ENCODE peak calls at places on chromosomes 11 and 22, in four cellular contexts. B is naive thymus-derived CD4-positive, alpha-beta T cell; P is lower lobe of right lung; M is fibroblast of lung. V is an unnamed sample. For H3K4me1 and H3K36me3, the result is how much of the 10 kb centered on the place peaks cover.

GRCh38 chr11:103601230-103601846 is 435.1 kb upstream of the DDI1 start:
- DNase-seq in B (no peak), P (no peak), M (peak), V (peak)

GRCh38 chr22:42891008-42891407 is 33.9 kb upstream of the ARFGAP3 start:
- DNase-seq in B (no peak), P (no peak), M (no peak), V (no peak)

GRCh38 chr11:47257518-47258316 is at the start of gene NR1H3:
- DNase-seq in B (no peak), P (peak), M (peak), V (peak)

GRCh38 chr11:102940714-102941588 is 14.6 kb downstream of the MMP13 start:
- DNase-seq in B (peak), P (no peak), M (peak), V (peak)

GRCh38 chr11:60912851-60913550 is 957 bp upstream of the TMEM109 start:
- DNase-seq in B (no peak), P (no peak), M (no peak), V (no peak)

GRCh38 chr11:79150320-79150719 is 290.5 kb downstream of the TENM4 start:
- DNase-seq in B (no peak), P (no peak), M (no peak), V (no peak)

GRCh38 chr11:66550887-66551286 is 4.2 kb downstream of the ACTN3 start:
- DNase-seq in B (no peak), P (no peak), M (no peak), V (no peak)

GRCh38 chr11:31106963-31107576 is 262.5 kb downstream of the DCDC1 start:
- DNase-seq in B (no peak), P (peak), M (peak), V (peak)

GRCh38 chr22:19568337-19569311 is 44.4 kb upstream of the CLDN5 start:
- DNase-seq in B (no peak), P (no peak), M (peak), V (no peak)

GRCh38 chr22:28568099-28568498 is 111.5 kb downstream of the TTC28 start:
- DNase-seq in B (no peak), P (no peak), M (no peak), V (no peak)

GRCh38 chr11:73085189-73085875 is 56.8 kb downstream of the FCHSD2 start:
- DNase-seq in B (no peak), P (no peak), M (no peak), V (no peak)

GRCh38 chr11:86138958-86139357 is 70.1 kb upstream of the PICALM start:
- DNase-seq in B (no peak), P (no peak), M (no peak), V (no peak)

GRCh38 chr11:125371451-125371935 is 124.6 kb downstream of the FEZ1 start:
- DNase-seq in B (no peak), P (no peak), M (no peak), V (peak)

GRCh38 chr11:73143126-73143838 is 1.2 kb upstream of the FCHSD2 start:
- DNase-seq in B (no peak), P (no peak), M (peak), V (no peak)

GRCh38 chr22:20551805-20552449 is 44.5 kb downstream of the MED15 start:
- DNase-seq in B (no peak), P (no peak), M (no peak), V (no peak)

GRCh38 chr11:30230714-30231113 is at the start of gene FSHB:
- DNase-seq in B (no peak), P (no peak), M (no peak), V (no peak)

GRCh38 chr11:47399860-47400812 is 8.3 kb upstream of the SLC39A13 start:
- DNase-seq in B (peak), P (no peak), M (no peak), V (no peak)

DNA sequence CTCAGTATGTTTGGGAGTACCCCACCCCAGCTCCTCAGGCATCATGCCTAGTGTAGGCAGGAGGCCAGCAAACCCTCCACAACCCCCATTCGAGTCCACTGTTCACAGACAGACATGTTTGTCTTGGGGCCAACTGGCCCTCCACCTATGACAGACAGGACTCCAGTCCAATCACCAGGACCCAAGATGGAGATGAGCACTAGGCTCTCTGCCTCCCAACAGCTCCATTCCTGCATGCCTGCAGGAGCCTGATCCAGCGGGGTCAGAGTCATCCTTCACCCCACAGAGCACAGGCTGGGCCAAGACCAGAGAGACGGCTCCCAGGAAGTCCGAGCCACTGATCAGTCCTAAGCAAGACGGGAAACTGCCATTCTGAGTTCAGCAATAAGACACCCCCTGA is 39.6 kb downstream of the RPL27A start:
- DNase-seq in B (no peak), P (no peak), M (peak), V (no peak)
- H3K4me1 ChIP-seq in B (under half), P (half or more), M (half or more), V (under half)

DNA sequence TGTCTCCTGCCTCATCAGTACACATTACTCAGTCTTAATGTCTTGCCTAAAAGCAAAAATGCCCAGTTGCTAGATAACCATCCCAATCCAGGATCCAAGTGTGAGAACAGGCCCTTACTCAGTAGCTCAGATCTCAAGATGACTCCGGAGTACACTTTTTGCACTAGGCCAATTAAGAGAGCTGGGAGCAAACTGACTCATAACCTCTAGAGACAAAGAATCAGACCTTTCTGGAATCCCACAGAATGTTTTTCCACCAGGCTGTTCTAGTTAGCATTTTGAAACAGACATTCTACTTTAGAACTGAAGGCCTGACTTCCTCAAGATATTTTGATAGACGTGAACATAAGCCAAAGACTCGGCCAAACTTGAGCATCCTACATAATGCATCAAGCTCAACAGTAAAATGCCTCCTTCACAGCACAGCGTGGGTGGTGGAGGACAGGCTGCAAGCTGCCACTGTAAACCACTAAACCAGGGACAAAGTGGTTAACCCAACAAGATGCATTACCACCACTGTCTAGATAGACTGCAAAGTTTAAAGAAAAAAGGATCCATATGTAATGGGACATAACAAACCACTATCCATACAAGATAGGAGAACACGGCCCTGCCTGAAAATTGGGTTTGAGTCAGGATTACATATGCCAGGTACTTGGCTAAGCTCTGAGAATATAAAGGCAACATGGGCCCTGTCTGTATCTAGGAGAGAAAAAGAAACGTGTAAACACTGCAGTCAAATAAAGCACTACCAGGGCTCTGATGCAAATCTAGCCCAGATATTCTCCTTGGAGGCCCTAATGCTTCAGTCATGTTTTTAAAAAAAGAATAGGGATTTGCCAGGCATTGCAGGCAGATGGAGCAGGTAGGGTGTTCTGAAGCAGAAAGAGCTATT is 48.3 kb downstream of the MYH9 start:
- DNase-seq in B (no peak), P (no peak), M (peak), V (no peak)
- H3K36me3 ChIP-seq in B (under half), P (half or more), M (under half), V (half or more)

GRCh38 chr11:36312593-36312990 is 16.5 kb downstream of the PRR5L start:
- DNase-seq in B (no peak), P (no peak), M (peak), V (no peak)

GRCh38 chr11:36317992-36318391 is 21.9 kb downstream of the PRR5L start:
- DNase-seq in B (no peak), P (no peak), M (no peak), V (no peak)

GRCh38 chr11:36313750-36314500 is 17.8 kb downstream of the PRR5L start:
- DNase-seq in B (no peak), P (no peak), M (no peak), V (no peak)

GRCh38 chr11:36313073-36313472 is 17.0 kb downstream of the PRR5L start:
- DNase-seq in B (no peak), P (no peak), M (no peak), V (no peak)

DNA sequence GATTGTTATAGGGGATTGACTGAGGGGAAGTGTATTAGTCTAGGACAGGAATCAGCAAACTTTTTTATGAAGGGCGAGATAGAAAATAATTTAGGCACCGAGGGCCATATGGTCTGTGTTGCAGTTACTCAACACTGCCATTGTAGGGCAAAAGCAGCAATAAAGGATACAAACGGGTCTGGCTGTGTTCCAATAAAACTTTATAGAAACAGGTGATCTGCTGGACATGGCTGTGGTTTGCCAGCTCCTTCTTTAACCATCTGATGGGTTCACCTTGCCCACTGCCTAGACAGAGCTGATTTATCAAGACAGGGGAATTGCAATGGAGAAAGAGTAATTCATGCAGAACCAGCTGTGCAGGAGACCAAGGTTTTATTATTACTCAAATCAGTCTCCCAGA is 20.0 kb downstream of the PRR5L start:
- DNase-seq in B (no peak), P (no peak), M (no peak), V (no peak)
- H3K4me3 ChIP-seq in B (no peak), P (no peak), M (no peak), V (no peak)

DNA sequence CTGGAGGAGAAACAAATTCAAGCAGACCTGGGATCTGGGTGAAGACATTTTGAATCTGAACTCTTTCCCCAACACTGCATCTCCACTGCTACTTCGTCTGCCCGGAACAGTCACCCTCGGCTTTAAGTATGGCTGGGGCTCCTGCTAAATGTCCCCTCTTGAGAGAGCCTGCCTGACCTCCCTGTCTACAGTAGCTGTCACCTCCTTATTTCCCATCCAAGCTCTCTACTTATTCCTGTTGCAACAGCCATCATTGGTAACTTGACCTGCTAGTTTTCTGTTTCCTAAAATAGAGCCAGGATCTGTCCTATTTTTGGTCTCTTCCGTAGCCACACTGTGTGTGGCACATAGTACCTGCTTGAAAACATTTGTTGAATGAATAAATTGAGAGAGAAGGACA is 26.8 kb upstream of the TSPAN18 start:
- DNase-seq in B (no peak), P (no peak), M (no peak), V (no peak)
- H3K4me1 ChIP-seq in B (under half), P (under half), M (under half), V (under half)

DNA sequence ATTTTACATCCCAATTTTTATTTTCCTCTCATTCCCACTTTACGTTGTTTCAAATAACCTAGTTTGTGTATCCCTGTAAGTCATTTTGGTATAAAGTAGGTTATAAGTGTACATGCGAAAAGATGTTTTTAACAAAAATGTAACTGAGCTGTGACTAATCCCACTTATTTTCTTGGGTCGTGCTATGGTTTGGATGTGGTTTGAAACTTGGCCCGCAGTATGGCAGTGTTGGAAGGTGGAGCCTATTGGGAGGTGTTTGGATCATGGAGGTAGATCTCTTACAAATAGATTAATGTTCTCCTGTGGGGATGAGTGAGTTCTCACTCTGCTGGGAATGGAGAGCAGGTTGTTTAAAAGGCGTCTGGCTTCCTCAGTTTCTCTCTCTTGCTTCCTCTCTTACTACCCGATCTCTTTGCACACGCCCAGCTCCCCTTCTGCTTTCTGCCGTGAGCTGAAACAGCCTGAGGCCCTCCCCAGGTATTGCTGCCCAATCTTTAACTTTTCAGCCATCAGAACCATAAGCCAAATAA is 7.2 kb downstream of the RPL27A start:
- DNase-seq in B (no peak), P (no peak), M (no peak), V (no peak)
- H3K36me3 ChIP-seq in B (under half), P (half or more), M (under half), V (half or more)

GRCh38 chr11:84552791-84553190 is 1074.4 kb downstream of the DLG2 start:
- DNase-seq in B (no peak), P (no peak), M (no peak), V (no peak)

GRCh38 chr11:84543367-84544159 is 1083.6 kb downstream of the DLG2 start:
- DNase-seq in B (no peak), P (no peak), M (no peak), V (peak)

GRCh38 chr11:84549221-84549620 is 1077.9 kb downstream of the DLG2 start:
- DNase-seq in B (no peak), P (no peak), M (no peak), V (no peak)
- H3K4me3 ChIP-seq in B (no peak), P (no peak), M (no peak), V (no peak)

GRCh38 chr22:46876357-46876934 is 114.0 kb downstream of the TBC1D22A start:
- DNase-seq in B (no peak), P (no peak), M (no peak), V (no peak)
- H3K4me1 ChIP-seq in B (under half), P (under half), M (under half), V (under half)

GRCh38 chr22:49606562-49606961 is 221.1 kb downstream of the BRD1 start:
- DNase-seq in B (no peak), P (no peak), M (no peak), V (no peak)
- H3K36me3 ChIP-seq in B (under half), P (under half), M (under half), V (under half)

V was measured in HAP-1.